ENCODE peak calls at places on chromosomes 6 and 20, in four cellular contexts. R, C, U and F are unnamed samples.

GRCh38 chr6:27149140-27149539 is 98.4 kb upstream of the PRSS16 start:
- DNase-seq in R (peak; percentile 66), U (no peak), C (no peak), F (no peak)

GRCh38 chr20:14062171-14062570 is 66.9 kb downstream of the MACROD2 start:
- DNase-seq in R (no peak), C (no peak), U (no peak), F (no peak)

GRCh38 chr6:11363881-11364576 is 131.6 kb upstream of the NEDD9 start:
- DNase-seq in U (no peak), C (no peak), R (no peak), F (no peak)

GRCh38 chr6:38307730-38308129 is 332.0 kb downstream of the BTBD9 start:
- DNase-seq in U (no peak), R (no peak), C (no peak), F (no peak)

GRCh38 chr20:24448170-24448569 is 21.3 kb upstream of the SYNDIG1 start:
- DNase-seq in R (no peak), U (no peak), C (no peak), F (no peak)

GRCh38 chr6:161272600-161273355 is 1.1 kb downstream of the AGPAT4 start:
- DNase-seq in R (peak; percentile 66), C (peak; percentile 17), U (no peak), F (no peak)

GRCh38 chr6:15926256-15926655 is 202.6 kb upstream of the MYLIP start:
- DNase-seq in R (no peak), C (no peak), U (no peak), F (no peak)

GRCh38 chr6:28004350-28005123 is 47.5 kb downstream of the OR2B6 start:
- DNase-seq in R (peak; percentile 23), U (no peak), C (no peak), F (no peak)

GRCh38 chr6:9487128-9487527 is 927.7 kb downstream of the TFAP2A start:
- DNase-seq in C (no peak), R (no peak), U (no peak), F (no peak)

GRCh38 chr6:96433950-96434349 is 87.7 kb upstream of the UFL1 start:
- DNase-seq in U (no peak), C (no peak), R (no peak), F (no peak)

GRCh38 chr20:39049684-39050554 is 87.8 kb downstream of the DHX35 start:
- DNase-seq in R (peak; percentile 88), U (peak; percentile 84), C (peak; percentile 84), F (peak; percentile 85)

GRCh38 chr6:111982681-111983080 is 71.2 kb upstream of the CCN6 start:
- DNase-seq in R (no peak), C (no peak), U (no peak), F (no peak)

GRCh38 chr6:15960740-15961629 is 167.9 kb upstream of the MYLIP start:
- DNase-seq in R (peak; percentile 37), U (no peak), C (no peak), F (no peak)

GRCh38 chr20:63036266-63036665 is 29.5 kb upstream of the BHLHE23 start:
- DNase-seq in C (peak; percentile 46), U (no peak), R (no peak), F (no peak)

GRCh38 chr6:137933696-137934095 is 66.6 kb downstream of the TNFAIP3 start:
- DNase-seq in C (peak; percentile 82), R (no peak), U (no peak), F (peak; percentile 71)

GRCh38 chr6:1993049-1993448 is 252.4 kb downstream of the GMDS start:
- DNase-seq in C (no peak), U (no peak), R (no peak), F (no peak)

GRCh38 chr6:148999501-148999900 is 252.7 kb downstream of the UST start:
- DNase-seq in C (no peak), R (no peak), U (no peak), F (no peak)

GRCh38 chr20:33673411-33674293 is 576 bp downstream of the NECAB3 start:
- DNase-seq in C (peak; percentile 68), U (no peak), R (peak; percentile 66), F (no peak)

GRCh38 chr6:75852721-75853120 is 103.7 kb downstream of the MYO6 start:
- DNase-seq in R (peak; percentile 1), C (no peak), U (no peak), F (no peak)

GRCh38 chr6:107116328-107116892 is 1.1 kb upstream of the BEND3 start:
- DNase-seq in R (peak; percentile 61), U (peak; percentile 63), C (peak; percentile 44), F (no peak)

GRCh38 chr6:169722362-169723199 is 1.7 kb downstream of the PHF10 start:
- DNase-seq in C (peak; percentile 75), U (peak; percentile 54), R (peak; percentile 68), F (no peak)

GRCh38 chr6:139181236-139181635 is 46.4 kb downstream of the HECA start:
- DNase-seq in U (no peak), R (no peak), C (no peak), F (no peak)

GRCh38 chr20:56468317-56469076 is at the start of gene RTF2:
- DNase-seq in C (peak; percentile 96), R (peak; percentile 98), U (peak; percentile 96), F (peak; percentile 96)
- TF ChIP-seq EP300 in C (no peak), R (no peak), U (no peak), F (no peak)

DNA sequence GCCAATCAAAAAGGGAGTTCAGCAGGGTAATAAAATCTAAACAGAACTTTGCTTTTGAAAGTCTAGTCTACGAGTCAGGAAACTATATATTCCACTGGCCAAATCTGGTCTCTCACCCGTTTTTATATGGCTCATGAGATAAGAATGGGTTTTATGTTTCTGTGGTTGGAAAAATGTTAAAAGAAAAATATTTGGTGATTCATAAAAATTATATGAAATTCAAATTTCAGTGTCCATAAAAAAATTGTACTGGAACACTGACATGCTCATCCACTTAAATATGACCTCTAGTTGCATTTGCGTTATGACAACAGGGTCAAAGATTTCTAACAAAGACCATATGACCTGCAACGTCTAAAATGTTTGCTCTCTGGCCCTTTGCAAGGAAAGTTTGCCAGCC is 22.3 kb upstream of the LAMP5 start:
- DNase-seq in C (no peak), R (no peak), U (no peak), F (no peak)
- TF ChIP-seq POLR2AphosphoS5 in C (no peak), R (no peak), U (no peak), F (no peak)

GRCh38 chr6:152049502-152049901 is 242.0 kb downstream of the ESR1 start:
- DNase-seq in R (no peak), C (no peak), U (no peak), F (no peak)
- TF ChIP-seq CTCF in R (no peak), C (no peak), U (no peak), F (no peak)

GRCh38 chr6:159431750-159432149 is 261.3 kb downstream of the SOD2 start:
- DNase-seq in U (no peak), R (no peak), C (no peak), F (no peak)

GRCh38 chr6:159429427-159429826 is 260.2 kb downstream of the FNDC1 start:
- DNase-seq in R (no peak), C (no peak), U (no peak), F (no peak)

GRCh38 chr6:159421586-159421985 is 252.4 kb downstream of the FNDC1 start:
- DNase-seq in U (no peak), C (no peak), R (no peak), F (no peak)

GRCh38 chr6:159422041-159422984 is 253.1 kb downstream of the FNDC1 start:
- DNase-seq in U (no peak), C (no peak), R (no peak), F (no peak)

GRCh38 chr6:159427335-159427734 is 258.1 kb downstream of the FNDC1 start:
- DNase-seq in R (no peak), C (no peak), U (no peak), F (no peak)
- TF ChIP-seq EP300 in R (no peak), C (no peak), U (no peak), F (no peak)

GRCh38 chr6:157884756-157885155 is 61.7 kb downstream of the SNX9 start:
- DNase-seq in U (no peak), R (no peak), C (no peak), F (no peak)
- TF ChIP-seq POLR2AphosphoS5 in U (no peak), R (no peak), C (no peak), F (no peak)

GRCh38 chr6:85642774-85643529 is at the start of gene SYNCRIP:
- DNase-seq in C (peak; percentile 100), U (peak; percentile 99), R (peak; percentile 98), F (peak; percentile 99)
- TF ChIP-seq CTCF in C (no peak), U (no peak), R (no peak), F (no peak)

GRCh38 chr20:21103582-21104465 is 2.3 kb downstream of the LINC00237 start:
- DNase-seq in C (no peak), U (no peak), R (no peak), F (no peak)

GRCh38 chr20:21104466-21104761 is 1.7 kb downstream of the LINC00237 start:
- DNase-seq in R (no peak), C (no peak), U (no peak), F (no peak)

GRCh38 chr20:21101453-21102251 is 4.5 kb downstream of the LINC00237 start:
- DNase-seq in R (no peak), U (no peak), C (no peak), F (no peak)

GRCh38 chr20:21102252-21102609 is 3.9 kb downstream of the LINC00237 start:
- DNase-seq in R (no peak), U (no peak), C (no peak), F (no peak)

GRCh38 chr20:21102691-21103311 is 3.4 kb downstream of the LINC00237 start:
- DNase-seq in C (peak; percentile 69), R (no peak), U (peak; percentile 47), F (no peak)
- TF ChIP-seq EP300 in C (no peak), R (no peak), U (no peak), F (no peak)

GRCh38 chr6:136792066-136792944 is at the start of gene MAP3K5:
- DNase-seq in C (peak; percentile 89), R (peak; percentile 94), U (peak; percentile 93), F (peak; percentile 83)
- TF ChIP-seq POLR2AphosphoS5 in C (peak; percentile 24), R (peak; percentile 25), U (peak; percentile 70), F (no peak)

GRCh38 chr20:3885711-3886110 is 3.5 kb upstream of the PANK2 start:
- DNase-seq in R (no peak), C (no peak), U (no peak), F (no peak)
- TF ChIP-seq CTCF in R (no peak), C (no peak), U (no peak), F (no peak)